ENCODE peak calls at places on chromosomes 16 and 17, in eight cellular contexts. G is NCI-H748 treated with DMSO at 0.1 percent for 48 hours, D is GM12878, H is NB4, Y is T-helper 1 cell, B is ELR, N is COLO829, P is neural progenitor cell. W is an unnamed sample.

GRCh38 chr17:17028059-17028877 is 14.0 kb upstream of the MPRIP start:
- DNase-seq in P (peak; percentile 89), D (no peak), H (no peak), N (peak; percentile 95), B (peak; percentile 96), G (peak; percentile 17), Y (no peak), W (peak; percentile 93)

GRCh38 chr17:56026894-56027293 is 126.4 kb upstream of the ANKFN1 start:
- DNase-seq in N (no peak), Y (no peak), B (no peak), D (no peak), H (peak; percentile 3), G (no peak), P (no peak), W (no peak)

GRCh38 chr16:35687781-35688180 is 2228.4 kb downstream of the TP53TG3F start:
- DNase-seq in B (no peak), D (no peak), H (no peak), G (no peak), Y (no peak), P (no peak), N (no peak), W (no peak)

GRCh38 chr16:49737541-49737940 is 118.4 kb downstream of the ZNF423 start:
- DNase-seq in D (no peak), P (no peak), N (no peak), H (no peak), Y (no peak), B (no peak), G (no peak), W (no peak)

GRCh38 chr17:56778898-56779297 is 54.8 kb downstream of the C17orf67 start:
- DNase-seq in D (no peak), H (no peak), B (no peak), G (no peak), Y (no peak), P (no peak), N (no peak), W (no peak)

GRCh38 chr16:11127610-11128195 is 128.3 kb downstream of the SOCS1 start:
- DNase-seq in N (no peak), D (no peak), G (no peak), B (no peak), H (no peak), Y (no peak), P (no peak), W (no peak)

GRCh38 chr17:82734987-82735866 is at the start of gene FN3K:
- DNase-seq in H (no peak), B (peak; percentile 74), G (peak; percentile 15), P (peak; percentile 91), N (no peak), D (no peak), Y (no peak), W (no peak)

GRCh38 chr16:74107795-74108610 is 188.6 kb upstream of the PSMD7 start:
- DNase-seq in B (peak; percentile 38), N (peak; percentile 1), D (peak; percentile 16), Y (no peak), P (peak; percentile 71), G (peak; percentile 40), H (peak; percentile 76), W (peak; percentile 69)

GRCh38 chr17:46136820-46137219 is 56.4 kb downstream of the KANSL1 start:
- DNase-seq in G (no peak), H (no peak), N (no peak), Y (no peak), P (no peak), D (no peak), B (no peak), W (no peak)

GRCh38 chr17:75869282-75870141 is 8.9 kb downstream of the TRIM47 start:
- DNase-seq in B (peak; percentile 52), H (no peak), G (no peak), P (no peak), Y (no peak), N (peak; percentile 94), D (no peak), W (peak; percentile 91)

GRCh38 chr16:2719328-2720062 is 529 bp downstream of the PRSS27 start:
- DNase-seq in G (no peak), P (no peak), D (no peak), B (no peak), Y (no peak), N (no peak), H (no peak), W (no peak)

GRCh38 chr16:86171329-86171728 is 272.4 kb downstream of the IRF8 start:
- DNase-seq in Y (no peak), B (peak; percentile 58), H (no peak), N (no peak), G (no peak), D (no peak), P (no peak), W (no peak)

GRCh38 chr17:1227917-1228751 is 42.1 kb upstream of the BHLHA9 start:
- DNase-seq in D (peak; percentile 32), H (peak; percentile 59), G (no peak), N (no peak), B (no peak), P (peak; percentile 52), Y (peak; percentile 13), W (no peak)

GRCh38 chr17:50161023-50161910 is 4.5 kb upstream of the SGCA start:
- DNase-seq in Y (peak; percentile 89), H (peak; percentile 89), P (peak; percentile 97), N (peak; percentile 99), B (peak; percentile 95), G (peak; percentile 82), D (peak; percentile 80), W (peak; percentile 90)

GRCh38 chr17:34090593-34090992 is 164.5 kb upstream of the CCL2 start:
- DNase-seq in G (no peak), D (no peak), P (no peak), B (no peak), N (no peak), H (no peak), Y (no peak), W (no peak)

GRCh38 chr17:31843382-31843780 is 15.7 kb downstream of the COPRS start:
- DNase-seq in H (no peak), G (no peak), B (no peak), Y (no peak), N (no peak), D (no peak), P (no peak), W (no peak)

GRCh38 chr17:74698069-74698468 is 14.7 kb downstream of the CD300LF start:
- DNase-seq in Y (no peak), D (no peak), G (no peak), B (no peak), H (no peak), N (no peak), P (no peak), W (no peak)

GRCh38 chr16:974001-974601 is 3.3 kb upstream of the LMF1 start:
- DNase-seq in P (no peak), G (no peak), Y (no peak), D (no peak), H (no peak), B (no peak), N (no peak), W (no peak)

GRCh38 chr17:38671939-38672720 is 2.6 kb downstream of the EPOP start:
- DNase-seq in P (peak; percentile 54), Y (no peak), N (no peak), G (no peak), B (no peak), D (no peak), H (no peak), W (no peak)

GRCh38 chr17:50865060-50865867 is 890 bp downstream of the TOB1 start:
- DNase-seq in N (no peak), G (peak; percentile 32), D (no peak), B (peak; percentile 63), H (peak; percentile 73), Y (no peak), P (peak; percentile 82), W (peak; percentile 57)

GRCh38 chr17:1563786-1564613 is 1.4 kb upstream of the PITPNA start:
- DNase-seq in N (no peak), Y (no peak), D (no peak), B (no peak), P (no peak), H (no peak), G (peak; percentile 11), W (no peak)

GRCh38 chr16:68356249-68356918 is 45.6 kb downstream of the PRMT7 start:
- DNase-seq in H (peak; percentile 96), G (no peak), N (no peak), D (peak; percentile 69), Y (peak; percentile 41), B (no peak), P (no peak), W (no peak)